ENCODE peak calls at places on chromosomes 5 and 9, in five cellular contexts. C is fibroblast of lung, F is left lung, M is lower lobe of right lung, K is ovary. U is an unnamed sample.

GRCh38 chr9:18296702-18297531 is 177.0 kb upstream of the ADAMTSL1 start:
- DNase-seq in F (no peak), M (no peak), K (no peak), C (peak; percentile 5), U (no peak)

GRCh38 chr5:116652196-116652729 is 77.6 kb upstream of the SEMA6A start:
- DNase-seq in F (no peak), C (peak; percentile 90), K (no peak), M (no peak), U (no peak)

GRCh38 chr5:173581408-173582197 is 34.8 kb downstream of the BOD1 start:
- DNase-seq in F (peak; percentile 79), K (no peak), M (no peak), C (peak; percentile 39), U (no peak)

GRCh38 chr5:63687854-63688253 is 274.4 kb downstream of the HTR1A start:
- DNase-seq in M (no peak), F (no peak), K (no peak), C (no peak), U (no peak)

GRCh38 chr9:123346026-123346425 is 10.0 kb upstream of the CRB2 start:
- DNase-seq in M (no peak), F (peak; percentile 70), K (no peak), C (no peak), U (no peak)

GRCh38 chr9:108844391-108844790 is 11.4 kb downstream of the ACTL7B start:
- DNase-seq in F (no peak), K (no peak), M (no peak), C (peak; percentile 14), U (no peak)

GRCh38 chr5:93930098-93930497 is 188.7 kb upstream of the POU5F2 start:
- DNase-seq in F (no peak), M (no peak), K (no peak), C (no peak), U (no peak)

GRCh38 chr5:113053614-113054013 is 77.0 kb downstream of the DCP2 start:
- DNase-seq in F (no peak), M (no peak), K (peak; percentile 56), C (peak; percentile 81), U (no peak)

GRCh38 chr5:39624268-39624886 is 199.6 kb upstream of the DAB2 start:
- DNase-seq in F (no peak), C (peak; percentile 74), K (no peak), M (no peak), U (peak; percentile 41)

GRCh38 chr9:81519816-81520215 is 169.5 kb downstream of the TLE1 start:
- DNase-seq in F (no peak), C (no peak), K (no peak), M (no peak), U (no peak)

DNA sequence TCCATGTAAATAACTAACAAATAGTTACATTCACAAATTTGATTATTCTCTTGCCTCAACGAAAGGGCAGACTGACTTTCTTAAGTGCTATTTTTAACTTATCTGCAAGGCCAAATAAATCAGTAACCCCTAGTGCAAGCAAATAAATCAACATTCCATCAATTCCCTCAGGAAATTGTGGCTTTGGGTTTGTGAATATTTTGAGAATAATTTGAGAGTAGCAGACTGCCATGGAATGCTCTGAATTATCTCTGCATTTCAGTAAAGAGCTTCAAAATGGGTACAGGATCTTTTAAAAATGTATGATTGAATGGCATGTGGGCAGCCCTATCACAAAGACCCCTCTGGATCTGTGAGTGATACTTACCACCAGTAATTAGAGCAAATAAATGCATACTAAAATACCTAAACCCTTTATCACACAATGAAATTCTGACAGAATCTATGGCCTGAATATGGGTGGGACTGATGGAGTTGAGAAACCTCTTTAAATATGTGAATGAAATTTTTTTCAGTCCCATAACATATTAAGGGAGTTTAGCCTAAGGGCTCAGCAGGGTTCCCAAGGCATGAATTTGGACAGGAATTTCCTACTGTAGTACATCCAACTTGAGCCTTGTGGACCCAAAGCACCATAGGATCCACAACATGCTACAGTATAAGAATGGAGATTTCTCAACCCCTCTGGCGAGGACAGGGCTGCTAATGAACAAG is 92.5 kb upstream of the ITGA2 start:
- DNase-seq in K (no peak), M (no peak), C (no peak), F (no peak), U (no peak)
- H3K27ac ChIP-seq in K (no peak overlapping the region), M (no peak overlapping the region), C (no peak overlapping the region), F (no peak overlapping the region), U (no peak overlapping the region)

DNA sequence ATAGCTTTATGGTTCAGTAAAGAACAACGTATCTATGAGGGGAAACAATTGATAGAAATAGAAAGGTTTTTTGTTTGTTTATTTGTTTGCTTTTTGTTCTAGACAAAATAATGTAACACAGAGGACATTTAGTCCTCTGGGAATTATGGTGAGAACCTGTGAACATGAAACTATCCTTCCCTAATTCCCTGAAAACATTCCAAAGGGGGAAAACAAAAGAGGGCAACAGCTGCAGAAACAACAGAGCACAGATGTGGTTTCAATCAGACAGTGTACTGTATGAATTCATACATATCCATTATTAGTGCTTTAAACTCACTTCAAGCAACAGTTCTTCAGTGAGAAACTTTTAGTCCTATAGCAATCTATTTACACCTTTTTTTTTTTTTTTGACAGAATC is 1489.8 kb upstream of the C9orf72 start:
- DNase-seq in F (no peak), K (no peak), M (no peak), C (no peak), U (no peak)
- H3K9me3 ChIP-seq in F (no peaks in the 10 kb centered on the region), K (no peaks in the 10 kb centered on the region), M (no peaks in the 10 kb centered on the region), C (no peaks in the 10 kb centered on the region), U (no peaks in the 10 kb centered on the region)

GRCh38 chr9:95089916-95090791 is 227.4 kb downstream of the FANCC start:
- DNase-seq in M (no peak), K (no peak), F (peak; percentile 79), C (no peak), U (no peak)

GRCh38 chr9:95092321-95093072 is 225.0 kb downstream of the FANCC start:
- DNase-seq in M (no peak), F (no peak), C (peak; percentile 84), K (no peak), U (no peak)

GRCh38 chr9:95090871-95091573 is 226.5 kb downstream of the FANCC start:
- DNase-seq in K (no peak), F (no peak), M (no peak), C (no peak), U (no peak)

GRCh38 chr9:95091971-95092320 is 225.6 kb downstream of the FANCC start:
- DNase-seq in C (peak; percentile 68), F (no peak), K (no peak), M (no peak), U (no peak)

DNA sequence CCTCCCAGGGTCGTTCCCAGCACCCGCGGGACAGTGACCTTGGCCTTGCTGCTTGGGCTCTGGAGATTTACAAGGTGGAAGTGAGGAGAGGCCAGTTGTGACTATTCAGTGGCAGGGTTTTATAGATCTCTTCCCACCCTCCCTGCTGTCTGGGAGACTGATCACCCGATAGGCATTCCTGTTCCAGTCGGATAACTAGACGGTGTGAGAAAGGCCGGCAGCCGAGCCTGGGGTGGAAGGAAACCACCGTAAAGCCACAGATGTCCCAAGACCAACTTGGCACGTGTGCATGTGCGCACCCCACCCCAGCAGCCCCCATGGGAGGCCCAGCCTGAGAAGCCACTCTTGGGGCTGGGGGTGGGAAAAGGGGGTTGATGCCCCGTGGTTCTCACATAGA is 225.9 kb downstream of the FANCC start:
- DNase-seq in M (no peak), C (peak; percentile 40), K (no peak), F (no peak), U (no peak)
- H3K4me1 ChIP-seq in M (peaks cover 70% of the 10 kb centered on the region), C (peaks cover 47% of the 10 kb centered on the region), K (peaks cover 22% of the 10 kb centered on the region), F (peaks cover 35% of the 10 kb centered on the region), U (peaks cover 31% of the 10 kb centered on the region)

DNA sequence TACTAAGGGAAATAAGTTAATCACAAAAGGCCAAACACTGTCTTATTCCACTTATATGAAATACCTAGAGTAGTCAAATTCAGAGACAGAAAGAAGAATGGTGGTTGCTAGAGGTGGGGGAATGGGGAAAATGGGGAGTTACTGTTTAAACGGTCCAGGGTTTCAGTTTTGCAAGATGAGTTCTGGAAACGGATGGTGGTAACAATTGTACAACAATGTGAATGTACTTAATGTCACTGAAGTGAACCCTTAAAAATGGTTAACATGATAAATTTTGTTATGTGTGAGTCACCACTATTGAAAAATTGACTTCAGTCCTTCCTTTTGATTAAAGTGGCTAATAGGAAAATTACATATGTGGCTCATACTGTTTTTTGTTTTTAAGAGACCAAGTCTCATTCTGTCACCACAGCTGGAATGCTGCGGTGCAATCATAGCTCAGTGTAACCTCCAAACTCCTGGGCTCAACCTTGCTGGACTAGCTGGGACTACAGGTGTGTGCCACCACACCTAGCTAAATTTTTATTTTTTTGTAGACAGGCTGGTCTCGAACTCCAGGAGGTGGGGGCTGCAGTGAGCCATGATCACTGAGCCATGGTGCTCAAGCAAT is 8.7 kb downstream of the UBQLN1 start:
- DNase-seq in F (no peak), K (no peak), C (no peak), M (no peak), U (no peak)
- H3K27ac ChIP-seq in F (no peak overlapping the region), K (no peak overlapping the region), C (no peak overlapping the region), M (no peak overlapping the region), U (no peak overlapping the region)

GRCh38 chr5:179217956-179218355 is 127.3 kb downstream of the ADAMTS2 start:
- DNase-seq in K (no peak), C (no peak), M (no peak), F (peak; percentile 44), U (no peak)
- H3K9me3 ChIP-seq in K (no peaks in the 10 kb centered on the region), C (no peaks in the 10 kb centered on the region), M (no peaks in the 10 kb centered on the region), F (no peaks in the 10 kb centered on the region), U (no peaks in the 10 kb centered on the region)